ENCODE peak calls at places on chromosomes 11 and 22, in four cellular contexts. D is K562, W is HepG2, Y is GM12878. M is an unnamed sample.

GRCh38 chr11:114354076-114354475 is 46.2 kb downstream of the C11orf71 start:
- DNase-seq in D (peak; percentile 63), W (no peak), Y (no peak), M (no peak)

GRCh38 chr11:20881328-20882079 is 212.1 kb downstream of the NELL1 start:
- DNase-seq in Y (no peak), D (no peak), W (no peak), M (no peak)

GRCh38 chr22:46110215-46110614 is 40.1 kb upstream of the PPARA start:
- DNase-seq in Y (no peak), D (peak; percentile 58), W (no peak), M (peak; percentile 44)

GRCh38 chr11:134565343-134565891 is 153.4 kb upstream of the B3GAT1 start:
- DNase-seq in W (no peak), D (no peak), Y (no peak), M (no peak)

GRCh38 chr22:30309981-30310672 is 16.6 kb downstream of the TBC1D10A start:
- DNase-seq in D (no peak), W (no peak), Y (peak; percentile 58), M (no peak)

GRCh38 chr22:46537946-46538815 is 761 bp upstream of the CELSR1 start:
- DNase-seq in Y (no peak), W (no peak), D (no peak), M (peak; percentile 57)

GRCh38 chr11:368414-369335 is 624 bp upstream of the B4GALNT4 start:
- DNase-seq in D (peak; percentile 82), W (peak; percentile 27), Y (no peak), M (peak; percentile 43)

GRCh38 chr11:99370557-99371200 is 349.9 kb downstream of the CNTN5 start:
- DNase-seq in W (no peak), Y (no peak), D (no peak), M (peak; percentile 16)

GRCh38 chr22:23836281-23836680 is 2.5 kb downstream of the DERL3 start:
- DNase-seq in Y (no peak), D (no peak), W (no peak), M (no peak)

GRCh38 chr11:12489246-12489772 is 111.9 kb downstream of the PARVA start:
- DNase-seq in W (no peak), Y (no peak), D (no peak), M (no peak)

GRCh38 chr22:24407884-24408283 is 19.5 kb upstream of the ADORA2A start:
- DNase-seq in D (no peak), W (no peak), Y (no peak), M (no peak)

GRCh38 chr11:45593992-45594391 is 71.4 kb downstream of the CHST1 start:
- DNase-seq in D (peak; percentile 56), Y (no peak), W (no peak), M (no peak)

GRCh38 chr11:66443602-66444001 is 5.0 kb upstream of the MRPL11 start:
- DNase-seq in Y (no peak), D (no peak), W (no peak), M (no peak)

GRCh38 chr11:121534131-121535093 is 81.6 kb upstream of the SORL1-AS1 start:
- DNase-seq in D (no peak), W (no peak), Y (no peak), M (no peak)

GRCh38 chr11:121610706-121611105 is 157.9 kb upstream of the SORL1-AS1 start:
- DNase-seq in W (no peak), Y (no peak), D (no peak), M (no peak)

GRCh38 chr11:20163778-20164133 is 3.5 kb upstream of the DBX1 start:
- DNase-seq in W (no peak), Y (no peak), D (no peak), M (no peak)

GRCh38 chr11:109192864-109193263 is 229.1 kb upstream of the C11orf87 start:
- DNase-seq in D (no peak), W (no peak), Y (no peak), M (no peak)

GRCh38 chr11:2271077-2271326 is 614 bp upstream of the ASCL2 start:
- DNase-seq in Y (no peak), W (no peak), D (peak; percentile 68), M (no peak)

GRCh38 chr11:112882494-112883381 is 78.5 kb upstream of the NCAM1 start:
- DNase-seq in W (no peak), D (no peak), Y (no peak), M (no peak)

GRCh38 chr11:13984616-13985474 is 22.3 kb downstream of the SPON1 start:
- DNase-seq in W (no peak), D (no peak), Y (no peak), M (no peak)

GRCh38 chr11:121437018-121437685 is 15.0 kb upstream of the SORL1 start:
- DNase-seq in W (no peak), Y (no peak), D (no peak), M (no peak)

GRCh38 chr22:36886016-36886415 is 25.2 kb downstream of the NCF4 start:
- DNase-seq in W (no peak), D (no peak), Y (no peak), M (no peak)

GRCh38 chr11:44213148-44213547 is 96.8 kb downstream of the ALX4 start:
- DNase-seq in W (no peak), Y (no peak), D (no peak), M (no peak)

GRCh38 chr11:110531056-110531756 is 101.5 kb downstream of the FDX1 start:
- DNase-seq in W (no peak), Y (no peak), D (no peak), M (no peak)

GRCh38 chr22:21569459-21570161 is 2.1 kb downstream of the UBE2L3 start:
- DNase-seq in W (no peak), D (no peak), Y (no peak), M (no peak)

GRCh38 chr11:126307706-126308105 is 3.8 kb downstream of the DCPS start:
- DNase-seq in Y (no peak), W (peak; percentile 35), D (no peak), M (peak; percentile 55)

GRCh38 chr11:86459682-86460460 is 85.2 kb downstream of the CCDC81 start:
- DNase-seq in D (no peak), W (peak; percentile 49), Y (no peak), M (no peak)

GRCh38 chr22:23754980-23755636 is 883 bp upstream of the VPREB3 start:
- DNase-seq in Y (no peak), D (no peak), W (no peak), M (no peak)

GRCh38 chr11:67033661-67034166 is 10.8 kb downstream of the SYT12 start:
- DNase-seq in D (no peak), W (no peak), Y (no peak), M (no peak)

GRCh38 chr11:130145975-130146776 is 13.4 kb upstream of the ST14 start:
- DNase-seq in W (peak; percentile 65), D (no peak), Y (no peak), M (peak; percentile 90)

GRCh38 chr11:61113209-61113608 is 10.9 kb downstream of the CD5 start:
- DNase-seq in D (no peak), Y (no peak), W (no peak), M (no peak)

GRCh38 chr11:46902694-46903093 is 15.7 kb downstream of the LRP4 start:
- DNase-seq in W (no peak), D (no peak), Y (no peak), M (no peak)

GRCh38 chr11:3959015-3959917 is 103.8 kb downstream of the STIM1 start:
- DNase-seq in W (peak; percentile 86), Y (no peak), D (peak; percentile 48), M (no peak)

GRCh38 chr11:35337136-35337918 is 82.0 kb downstream of the SLC1A2 start:
- DNase-seq in D (peak; percentile 26), W (peak; percentile 85), Y (no peak), M (no peak)

GRCh38 chr11:46050065-46050464 is 71.2 kb downstream of the PHF21A start:
- DNase-seq in D (no peak), W (peak; percentile 27), Y (no peak), M (no peak)

GRCh38 chr11:78256962-78257361 is 68.2 kb downstream of the USP35 start:
- DNase-seq in Y (no peak), D (peak; percentile 53), W (no peak), M (no peak)

GRCh38 chr22:44776535-44777363 is 24.4 kb downstream of the ARHGAP8 start:
- DNase-seq in Y (no peak), W (no peak), D (no peak), M (no peak)

GRCh38 chr11:9251306-9251705 is 13.8 kb downstream of the DENND5A start:
- DNase-seq in D (no peak), W (no peak), Y (no peak), M (no peak)

GRCh38 chr22:49807129-49807528 is 20.5 kb downstream of the BRD1 start:
- DNase-seq in Y (no peak), W (no peak), D (no peak), M (no peak)

GRCh38 chr22:49803134-49803533 is 24.5 kb downstream of the BRD1 start:
- DNase-seq in Y (no peak), D (no peak), W (no peak), M (no peak)

GRCh38 chr22:49800408-49801238 is 27.1 kb downstream of the BRD1 start:
- DNase-seq in W (no peak), Y (no peak), D (no peak), M (no peak)

GRCh38 chr22:49801391-49802060 is 26.1 kb downstream of the BRD1 start:
- DNase-seq in W (no peak), D (no peak), Y (no peak), M (no peak)

DNA sequence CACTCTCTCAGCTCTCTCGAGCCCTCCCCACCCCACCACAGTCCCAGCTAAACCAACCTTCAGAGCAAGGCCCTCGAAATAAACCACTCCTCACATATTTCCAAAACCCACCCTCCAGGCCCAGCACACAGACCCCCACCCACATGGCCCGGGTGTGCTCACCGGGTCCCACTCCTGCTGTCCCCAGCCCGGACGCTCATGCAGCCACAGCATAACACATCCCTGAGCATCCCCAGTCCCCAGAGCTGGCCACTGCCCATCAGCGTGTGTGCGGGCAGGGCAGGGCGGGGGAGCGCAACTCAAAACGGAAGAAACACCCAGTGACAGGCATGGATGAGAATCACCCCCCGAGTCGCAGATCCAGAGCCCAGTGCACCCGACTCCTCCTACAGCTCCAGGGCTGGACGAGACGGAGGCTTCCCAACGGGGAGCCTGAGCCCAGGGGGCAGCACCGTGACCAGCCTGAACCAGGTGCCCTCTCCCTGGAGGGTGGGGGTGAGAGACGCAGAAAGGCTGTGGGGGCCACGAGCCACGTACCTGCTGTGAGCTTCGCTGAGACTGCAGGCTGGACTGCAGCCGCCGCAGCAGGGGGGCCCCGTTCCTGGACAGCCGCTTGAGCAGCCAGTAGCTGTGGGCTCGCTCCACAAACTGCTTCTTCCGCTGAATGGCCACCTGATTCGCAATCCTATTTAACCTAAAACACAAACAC is 23.9 kb downstream of the BRD1 start:
- DNase-seq in W (no peak), D (no peak), Y (no peak), M (no peak)
- TF ChIP-seq CBFB in W (no peak), D (no peak), Y (no peak), M (no peak)

GRCh38 chr11:93917673-93918072 is 67.3 kb upstream of the VSTM5 start:
- DNase-seq in D (no peak), W (no peak), Y (no peak), M (no peak)
- TF ChIP-seq ATF3 in D (no peak), W (no peak), Y (no peak), M (no peak)

GRCh38 chr11:73194593-73194992 is 23.5 kb upstream of the P2RY2 start:
- DNase-seq in W (no peak), D (no peak), Y (no peak), M (peak; percentile 12)
- TF ChIP-seq MAX in W (no peak), D (no peak), Y (no peak), M (no peak)

GRCh38 chr22:39094717-39095389 is 2.2 kb upstream of the APOBEC3H start:
- DNase-seq in Y (no peak), W (no peak), D (no peak), M (no peak)
- TF ChIP-seq CBFB in Y (no peak), W (no peak), D (no peak), M (no peak)